ENCODE peak calls at places on chromosomes 1 and 21, in seven cellular contexts. X is WTC11, B is GM12878, E is HCT116, K is HepG2, L is K562, Z is H1. P is an unnamed sample.

GRCh38 chr1:245790441-245790840 is 635.7 kb downstream of the KIF26B start:
- DNase-seq in X (no peak), B (no peak), E (no peak), K (no peak), L (no peak), Z (no peak), P (no peak)

GRCh38 chr1:67705735-67706454 is 20.9 kb downstream of the GADD45A start:
- DNase-seq in X (no peak), B (no peak), E (no peak), K (no peak), L (no peak), Z (no peak), P (no peak)

GRCh38 chr1:22749919-22750670 is 39.5 kb downstream of the EPHB2 start:
- DNase-seq in X (no peak), B (peak; percentile 21), E (peak; percentile 54), K (no peak), L (no peak), Z (no peak), P (no peak)

GRCh38 chr1:198858026-198858425 is 219.2 kb downstream of the PTPRC start:
- DNase-seq in X (no peak), B (no peak), E (no peak), K (no peak), L (no peak), Z (no peak), P (no peak)

GRCh38 chr1:72636636-72637035 is 354.3 kb upstream of the NEGR1 start:
- DNase-seq in X (no peak), B (no peak), E (no peak), K (no peak), L (no peak), Z (no peak), P (no peak)

GRCh38 chr1:171422489-171422888 is 62.8 kb upstream of the PRRC2C start:
- DNase-seq in X (no peak), B (no peak), E (no peak), K (no peak), L (no peak), Z (no peak), P (no peak)

GRCh38 chr1:38029725-38030511 is 16.7 kb downstream of the POU3F1 start:
- DNase-seq in X (no peak), B (peak; percentile 75), E (no peak), K (no peak), L (peak; percentile 44), Z (no peak), P (no peak)

GRCh38 chr1:39438002-39438401 is 53.4 kb upstream of the BMP8A start:
- DNase-seq in X (no peak), B (no peak), E (no peak), K (no peak), L (no peak), Z (no peak), P (no peak)

GRCh38 chr1:167221804-167222610 is 1.3 kb downstream of the POU2F1 start:
- DNase-seq in X (peak; percentile 56), B (peak; percentile 76), E (peak; percentile 54), K (peak; percentile 78), L (peak; percentile 59), Z (no peak), P (peak; percentile 31)

GRCh38 chr21:37072239-37072987 is 458 bp downstream of the PIGP start:
- DNase-seq in X (peak; percentile 56), B (no peak), E (no peak), K (no peak), L (no peak), Z (no peak), P (peak; percentile 55)

GRCh38 chr1:217717959-217718358 is 86.8 kb downstream of the SPATA17 start:
- DNase-seq in X (no peak), B (no peak), E (no peak), K (no peak), L (no peak), Z (no peak), P (no peak)

GRCh38 chr1:54324031-54324654 is 82.1 kb downstream of the SSBP3 start:
- DNase-seq in X (no peak), B (no peak), E (no peak), K (no peak), L (peak; percentile 59), Z (no peak), P (no peak)

GRCh38 chr1:214044438-214045214 is 56.9 kb downstream of the PROX1 start:
- DNase-seq in X (peak; percentile 20), B (no peak), E (no peak), K (peak; percentile 81), L (no peak), Z (no peak), P (no peak)

GRCh38 chr1:41051022-41051421 is 29.5 kb upstream of the SLFNL1 start:
- DNase-seq in X (no peak), B (no peak), E (no peak), K (no peak), L (no peak), Z (no peak), P (no peak)

GRCh38 chr21:31514598-31514997 is 144.9 kb upstream of the SOD1 start:
- DNase-seq in X (peak; percentile 50), B (no peak), E (no peak), K (no peak), L (no peak), Z (no peak), P (peak; percentile 58)

GRCh38 chr1:94416901-94417701 is 1.1 kb upstream of the ABCD3 start:
- DNase-seq in X (no peak), B (no peak), E (no peak), K (peak; percentile 91), L (peak; percentile 10), Z (no peak), P (no peak)

GRCh38 chr21:38915546-38915945 is 109.8 kb downstream of the ETS2 start:
- DNase-seq in X (no peak), B (no peak), E (no peak), K (no peak), L (no peak), Z (no peak), P (no peak)

GRCh38 chr1:31574749-31575372 is 1.5 kb upstream of the TINAGL1 start:
- DNase-seq in X (no peak), B (no peak), E (no peak), K (no peak), L (peak; percentile 48), Z (no peak), P (peak; percentile 9)

GRCh38 chr21:45141507-45141906 is 67.1 kb downstream of the ADARB1 start:
- DNase-seq in X (no peak), B (no peak), E (no peak), K (no peak), L (no peak), Z (no peak), P (no peak)

GRCh38 chr21:45142916-45143315 is 68.5 kb downstream of the ADARB1 start:
- DNase-seq in X (no peak), B (no peak), E (no peak), K (no peak), L (no peak), Z (no peak), P (no peak)

GRCh38 chr21:45140346-45140940 is 66.1 kb downstream of the ADARB1 start:
- DNase-seq in X (peak; percentile 85), B (no peak), E (peak; percentile 79), K (peak; percentile 86), L (peak; percentile 83), Z (peak; percentile 68), P (peak; percentile 88)

GRCh38 chr21:45143855-45144254 is 69.5 kb downstream of the ADARB1 start:
- DNase-seq in X (no peak), B (no peak), E (no peak), K (no peak), L (no peak), Z (no peak), P (no peak)

GRCh38 chr21:45142469-45142868 is 68.1 kb downstream of the ADARB1 start:
- DNase-seq in X (no peak), B (no peak), E (no peak), K (no peak), L (no peak), Z (no peak), P (no peak)
- TF ChIP-seq SP1 in X (no peak), B (no peak), E (no peak), K (no peak), L (no peak), Z (no peak), P (no peak)

DNA sequence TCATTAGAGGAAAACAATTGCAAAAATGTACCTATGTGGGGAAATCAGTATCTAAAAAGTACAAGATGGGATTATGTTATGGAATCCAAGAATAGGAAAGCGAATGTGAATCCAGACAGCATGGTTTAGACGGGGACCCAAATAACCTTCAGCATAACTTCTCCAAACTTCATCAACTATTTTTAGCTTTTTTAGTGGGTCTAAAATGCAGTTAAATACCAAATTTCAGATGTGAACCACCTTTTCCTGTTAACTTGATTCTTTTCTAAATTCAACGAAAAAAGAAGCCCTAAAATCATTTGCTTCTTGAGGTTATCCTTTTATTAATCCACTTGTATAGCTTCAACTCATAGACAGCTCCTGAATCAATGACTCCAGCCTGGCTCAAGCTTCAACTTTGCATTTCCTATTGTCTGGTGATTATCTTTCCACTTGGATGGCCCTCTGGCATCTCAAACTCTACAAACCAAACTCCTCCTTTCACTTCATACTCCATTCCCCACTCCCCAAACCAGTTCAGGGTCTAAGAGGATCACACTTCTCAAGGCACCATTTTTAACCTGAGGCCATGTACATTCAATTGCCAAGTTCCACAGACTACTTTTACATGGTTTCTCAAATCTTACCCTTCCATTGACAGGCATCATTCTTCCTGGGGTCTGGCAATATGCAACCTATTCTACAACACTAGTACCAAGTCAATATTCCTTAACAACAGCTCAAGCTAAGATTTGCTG is 7.4 kb downstream of the ERRFI1 start:
- DNase-seq in X (no peak), B (no peak), E (no peak), K (no peak), L (no peak), Z (no peak), P (no peak)
- TF ChIP-seq SP1 in X (no peak), B (no peak), E (no peak), K (no peak), L (no peak), Z (no peak), P (no peak)

GRCh38 chr1:224175615-224176014 is 7.4 kb upstream of the DEGS1 start:
- DNase-seq in X (peak; percentile 70), B (no peak), E (no peak), K (no peak), L (no peak), Z (no peak), P (no peak)
- TF ChIP-seq SP1 in X (no peak), B (no peak), E (no peak), K (no peak), L (no peak), Z (no peak), P (no peak)

GRCh38 chr1:19371226-19372135 is 59.4 kb downstream of the SLC66A1 start:
- DNase-seq in X (no peak), B (no peak), E (no peak), K (no peak), L (no peak), Z (no peak), P (no peak)
- TF ChIP-seq SP1 in X (no peak), B (no peak), E (no peak), K (no peak), L (no peak), Z (no peak), P (no peak)

GRCh38 chr1:115189814-115190541 is 100.7 kb upstream of the TSPAN2 start:
- DNase-seq in X (no peak), B (no peak), E (peak; percentile 56), K (no peak), L (no peak), Z (no peak), P (no peak)
- TF ChIP-seq SP1 in X (no peak), B (no peak), E (peak; percentile 85), K (no peak), L (no peak), Z (no peak), P (no peak)

GRCh38 chr1:239361403-239361802 is 25.0 kb upstream of the CHRM3 start:
- DNase-seq in X (no peak), B (no peak), E (no peak), K (no peak), L (no peak), Z (no peak), P (no peak)
- TF ChIP-seq SP1 in X (no peak), B (no peak), E (no peak), K (no peak), L (no peak), Z (no peak), P (no peak)

GRCh38 chr1:150807257-150807637 is 813 bp downstream of the CTSK start:
- DNase-seq in X (no peak), B (no peak), E (no peak), K (no peak), L (no peak), Z (no peak), P (no peak)
- TF ChIP-seq SP1 in X (no peak), B (no peak), E (no peak), K (no peak), L (no peak), Z (no peak), P (no peak)